ENCODE peak calls at places on chromosomes 2 and 18, in ten cellular contexts. One of them, this sample, is unnamed.

GRCh38 chr2:231926180-231926741 is at the start of gene NPPC:
- DNase-seq in stimulated activated CD4-positive, alpha-beta T cell treated with anti-CD3 and anti-CD28 coated beads, TNF-alpha, amount 100 ng/mL, for 4 hours: peak; percentile 56
- DNase-seq in left ventricle myocardium inferior: peak; percentile 76
- DNase-seq in mesothelial cell of epicardium: peak; percentile 59
- DNase-seq in activated naive CD4-positive, alpha-beta T cell treated with anti-CD3 and anti-CD28 coated beads, Interleukin-2, amount 10 ng/mL, durations not matched to agents 7 days and 5 days: peak; percentile 78
- DNase-seq in T-helper 17 cell: no peak
- DNase-seq in amygdala: no peak
- DNase-seq in NCI-H1092 treated with DMSO at 0.1 percent for 48 hours: peak; percentile 52
- DNase-seq in renal cortical epithelial cell: no peak
- DNase-seq in GM19239: peak; percentile 64
- DNase-seq in this sample: peak; percentile 53

GRCh38 chr2:55163258-55163657 is 68.8 kb downstream of the CLHC1 start:
- DNase-seq in stimulated activated CD4-positive, alpha-beta T cell treated with anti-CD3 and anti-CD28 coated beads, TNF-alpha, amount 100 ng/mL, for 4 hours: no peak
- DNase-seq in left ventricle myocardium inferior: no peak
- DNase-seq in mesothelial cell of epicardium: no peak
- DNase-seq in activated naive CD4-positive, alpha-beta T cell treated with anti-CD3 and anti-CD28 coated beads, Interleukin-2, amount 10 ng/mL, durations not matched to agents 7 days and 5 days: no peak
- DNase-seq in T-helper 17 cell: no peak
- DNase-seq in amygdala: no peak
- DNase-seq in NCI-H1092 treated with DMSO at 0.1 percent for 48 hours: no peak
- DNase-seq in renal cortical epithelial cell: peak; percentile 56
- DNase-seq in GM19239: no peak
- DNase-seq in this sample: no peak

GRCh38 chr2:236576053-236576452 is 6.4 kb downstream of the ACKR3 start:
- DNase-seq in stimulated activated CD4-positive, alpha-beta T cell treated with anti-CD3 and anti-CD28 coated beads, TNF-alpha, amount 100 ng/mL, for 4 hours: no peak
- DNase-seq in left ventricle myocardium inferior: no peak
- DNase-seq in mesothelial cell of epicardium: no peak
- DNase-seq in activated naive CD4-positive, alpha-beta T cell treated with anti-CD3 and anti-CD28 coated beads, Interleukin-2, amount 10 ng/mL, durations not matched to agents 7 days and 5 days: no peak
- DNase-seq in T-helper 17 cell: no peak
- DNase-seq in amygdala: no peak
- DNase-seq in NCI-H1092 treated with DMSO at 0.1 percent for 48 hours: no peak
- DNase-seq in renal cortical epithelial cell: no peak
- DNase-seq in GM19239: no peak
- DNase-seq in this sample: no peak

GRCh38 chr2:235937092-235937491 is 231.1 kb downstream of the GBX2 start:
- DNase-seq in stimulated activated CD4-positive, alpha-beta T cell treated with anti-CD3 and anti-CD28 coated beads, TNF-alpha, amount 100 ng/mL, for 4 hours: no peak
- DNase-seq in left ventricle myocardium inferior: no peak
- DNase-seq in mesothelial cell of epicardium: no peak
- DNase-seq in activated naive CD4-positive, alpha-beta T cell treated with anti-CD3 and anti-CD28 coated beads, Interleukin-2, amount 10 ng/mL, durations not matched to agents 7 days and 5 days: no peak
- DNase-seq in T-helper 17 cell: no peak
- DNase-seq in amygdala: no peak
- DNase-seq in NCI-H1092 treated with DMSO at 0.1 percent for 48 hours: no peak
- DNase-seq in renal cortical epithelial cell: no peak
- DNase-seq in GM19239: no peak
- DNase-seq in this sample: no peak

GRCh38 chr2:109020217-109020637 is 31.2 kb upstream of the EDAR start:
- DNase-seq in stimulated activated CD4-positive, alpha-beta T cell treated with anti-CD3 and anti-CD28 coated beads, TNF-alpha, amount 100 ng/mL, for 4 hours: no peak
- DNase-seq in left ventricle myocardium inferior: no peak
- DNase-seq in mesothelial cell of epicardium: no peak
- DNase-seq in activated naive CD4-positive, alpha-beta T cell treated with anti-CD3 and anti-CD28 coated beads, Interleukin-2, amount 10 ng/mL, durations not matched to agents 7 days and 5 days: no peak
- DNase-seq in T-helper 17 cell: no peak
- DNase-seq in amygdala: no peak
- DNase-seq in NCI-H1092 treated with DMSO at 0.1 percent for 48 hours: no peak
- DNase-seq in renal cortical epithelial cell: no peak
- DNase-seq in GM19239: no peak
- DNase-seq in this sample: no peak

GRCh38 chr2:143469323-143469722 is 340.1 kb downstream of the ARHGAP15 start:
- DNase-seq in stimulated activated CD4-positive, alpha-beta T cell treated with anti-CD3 and anti-CD28 coated beads, TNF-alpha, amount 100 ng/mL, for 4 hours: no peak
- DNase-seq in left ventricle myocardium inferior: no peak
- DNase-seq in mesothelial cell of epicardium: no peak
- DNase-seq in activated naive CD4-positive, alpha-beta T cell treated with anti-CD3 and anti-CD28 coated beads, Interleukin-2, amount 10 ng/mL, durations not matched to agents 7 days and 5 days: no peak
- DNase-seq in T-helper 17 cell: no peak
- DNase-seq in amygdala: no peak
- DNase-seq in NCI-H1092 treated with DMSO at 0.1 percent for 48 hours: no peak
- DNase-seq in renal cortical epithelial cell: no peak
- DNase-seq in GM19239: no peak
- DNase-seq in this sample: no peak

GRCh38 chr2:33236457-33236856 is 240.0 kb upstream of the RASGRP3 start:
- DNase-seq in stimulated activated CD4-positive, alpha-beta T cell treated with anti-CD3 and anti-CD28 coated beads, TNF-alpha, amount 100 ng/mL, for 4 hours: no peak
- DNase-seq in left ventricle myocardium inferior: no peak
- DNase-seq in mesothelial cell of epicardium: no peak
- DNase-seq in activated naive CD4-positive, alpha-beta T cell treated with anti-CD3 and anti-CD28 coated beads, Interleukin-2, amount 10 ng/mL, durations not matched to agents 7 days and 5 days: no peak
- DNase-seq in T-helper 17 cell: no peak
- DNase-seq in amygdala: no peak
- DNase-seq in NCI-H1092 treated with DMSO at 0.1 percent for 48 hours: no peak
- DNase-seq in renal cortical epithelial cell: no peak
- DNase-seq in GM19239: no peak
- DNase-seq in this sample: no peak

GRCh38 chr2:61450144-61450543 is 20.7 kb downstream of the USP34 start:
- DNase-seq in stimulated activated CD4-positive, alpha-beta T cell treated with anti-CD3 and anti-CD28 coated beads, TNF-alpha, amount 100 ng/mL, for 4 hours: no peak
- DNase-seq in left ventricle myocardium inferior: no peak
- DNase-seq in mesothelial cell of epicardium: no peak
- DNase-seq in activated naive CD4-positive, alpha-beta T cell treated with anti-CD3 and anti-CD28 coated beads, Interleukin-2, amount 10 ng/mL, durations not matched to agents 7 days and 5 days: no peak
- DNase-seq in T-helper 17 cell: no peak
- DNase-seq in amygdala: no peak
- DNase-seq in NCI-H1092 treated with DMSO at 0.1 percent for 48 hours: no peak
- DNase-seq in renal cortical epithelial cell: peak; percentile 85
- DNase-seq in GM19239: no peak
- DNase-seq in this sample: no peak

GRCh38 chr2:20586379-20586715 is 64.6 kb downstream of the HS1BP3 start:
- DNase-seq in stimulated activated CD4-positive, alpha-beta T cell treated with anti-CD3 and anti-CD28 coated beads, TNF-alpha, amount 100 ng/mL, for 4 hours: no peak
- DNase-seq in left ventricle myocardium inferior: no peak
- DNase-seq in mesothelial cell of epicardium: no peak
- DNase-seq in activated naive CD4-positive, alpha-beta T cell treated with anti-CD3 and anti-CD28 coated beads, Interleukin-2, amount 10 ng/mL, durations not matched to agents 7 days and 5 days: no peak
- DNase-seq in T-helper 17 cell: no peak
- DNase-seq in amygdala: no peak
- DNase-seq in NCI-H1092 treated with DMSO at 0.1 percent for 48 hours: no peak
- DNase-seq in renal cortical epithelial cell: no peak
- DNase-seq in GM19239: no peak
- DNase-seq in this sample: no peak

GRCh38 chr2:215484570-215484969 is 48.7 kb upstream of the FN1 start:
- DNase-seq in stimulated activated CD4-positive, alpha-beta T cell treated with anti-CD3 and anti-CD28 coated beads, TNF-alpha, amount 100 ng/mL, for 4 hours: no peak
- DNase-seq in left ventricle myocardium inferior: no peak
- DNase-seq in mesothelial cell of epicardium: no peak
- DNase-seq in activated naive CD4-positive, alpha-beta T cell treated with anti-CD3 and anti-CD28 coated beads, Interleukin-2, amount 10 ng/mL, durations not matched to agents 7 days and 5 days: no peak
- DNase-seq in T-helper 17 cell: no peak
- DNase-seq in amygdala: no peak
- DNase-seq in NCI-H1092 treated with DMSO at 0.1 percent for 48 hours: no peak
- DNase-seq in renal cortical epithelial cell: no peak
- DNase-seq in GM19239: no peak
- DNase-seq in this sample: no peak

GRCh38 chr2:190994148-190994547 is 19.8 kb downstream of the STAT1 start:
- DNase-seq in stimulated activated CD4-positive, alpha-beta T cell treated with anti-CD3 and anti-CD28 coated beads, TNF-alpha, amount 100 ng/mL, for 4 hours: no peak
- DNase-seq in left ventricle myocardium inferior: no peak
- DNase-seq in mesothelial cell of epicardium: no peak
- DNase-seq in activated naive CD4-positive, alpha-beta T cell treated with anti-CD3 and anti-CD28 coated beads, Interleukin-2, amount 10 ng/mL, durations not matched to agents 7 days and 5 days: no peak
- DNase-seq in T-helper 17 cell: no peak
- DNase-seq in amygdala: no peak
- DNase-seq in NCI-H1092 treated with DMSO at 0.1 percent for 48 hours: no peak
- DNase-seq in renal cortical epithelial cell: no peak
- DNase-seq in GM19239: no peak
- DNase-seq in this sample: no peak

GRCh38 chr2:222844323-222844722 is 16.5 kb upstream of the ACSL3 start:
- DNase-seq in stimulated activated CD4-positive, alpha-beta T cell treated with anti-CD3 and anti-CD28 coated beads, TNF-alpha, amount 100 ng/mL, for 4 hours: no peak
- DNase-seq in left ventricle myocardium inferior: no peak
- DNase-seq in mesothelial cell of epicardium: no peak
- DNase-seq in activated naive CD4-positive, alpha-beta T cell treated with anti-CD3 and anti-CD28 coated beads, Interleukin-2, amount 10 ng/mL, durations not matched to agents 7 days and 5 days: no peak
- DNase-seq in T-helper 17 cell: no peak
- DNase-seq in amygdala: no peak
- DNase-seq in NCI-H1092 treated with DMSO at 0.1 percent for 48 hours: no peak
- DNase-seq in renal cortical epithelial cell: peak; percentile 88
- DNase-seq in GM19239: no peak
- DNase-seq in this sample: no peak

GRCh38 chr2:238999290-238999741 is 151.4 kb downstream of the TWIST2 start:
- DNase-seq in stimulated activated CD4-positive, alpha-beta T cell treated with anti-CD3 and anti-CD28 coated beads, TNF-alpha, amount 100 ng/mL, for 4 hours: no peak
- DNase-seq in left ventricle myocardium inferior: no peak
- DNase-seq in mesothelial cell of epicardium: no peak
- DNase-seq in activated naive CD4-positive, alpha-beta T cell treated with anti-CD3 and anti-CD28 coated beads, Interleukin-2, amount 10 ng/mL, durations not matched to agents 7 days and 5 days: peak; percentile 1
- DNase-seq in T-helper 17 cell: no peak
- DNase-seq in amygdala: no peak
- DNase-seq in NCI-H1092 treated with DMSO at 0.1 percent for 48 hours: no peak
- DNase-seq in renal cortical epithelial cell: peak; percentile 21
- DNase-seq in GM19239: no peak
- DNase-seq in this sample: peak; percentile 63

GRCh38 chr2:101722878-101723277 is 25.4 kb downstream of the MAP4K4 start:
- DNase-seq in stimulated activated CD4-positive, alpha-beta T cell treated with anti-CD3 and anti-CD28 coated beads, TNF-alpha, amount 100 ng/mL, for 4 hours: no peak
- DNase-seq in left ventricle myocardium inferior: no peak
- DNase-seq in mesothelial cell of epicardium: no peak
- DNase-seq in activated naive CD4-positive, alpha-beta T cell treated with anti-CD3 and anti-CD28 coated beads, Interleukin-2, amount 10 ng/mL, durations not matched to agents 7 days and 5 days: no peak
- DNase-seq in T-helper 17 cell: no peak
- DNase-seq in amygdala: no peak
- DNase-seq in NCI-H1092 treated with DMSO at 0.1 percent for 48 hours: no peak
- DNase-seq in renal cortical epithelial cell: no peak
- DNase-seq in GM19239: no peak
- DNase-seq in this sample: no peak

GRCh38 chr18:49026501-49027378 is 76.0 kb upstream of the SMAD7 start:
- DNase-seq in stimulated activated CD4-positive, alpha-beta T cell treated with anti-CD3 and anti-CD28 coated beads, TNF-alpha, amount 100 ng/mL, for 4 hours: no peak
- DNase-seq in left ventricle myocardium inferior: no peak
- DNase-seq in mesothelial cell of epicardium: no peak
- DNase-seq in activated naive CD4-positive, alpha-beta T cell treated with anti-CD3 and anti-CD28 coated beads, Interleukin-2, amount 10 ng/mL, durations not matched to agents 7 days and 5 days: no peak
- DNase-seq in T-helper 17 cell: no peak
- DNase-seq in amygdala: no peak
- DNase-seq in NCI-H1092 treated with DMSO at 0.1 percent for 48 hours: no peak
- DNase-seq in renal cortical epithelial cell: no peak
- DNase-seq in GM19239: no peak
- DNase-seq in this sample: no peak

GRCh38 chr2:62660582-62661262 is 44.8 kb upstream of the EHBP1 start:
- DNase-seq in stimulated activated CD4-positive, alpha-beta T cell treated with anti-CD3 and anti-CD28 coated beads, TNF-alpha, amount 100 ng/mL, for 4 hours: no peak
- DNase-seq in left ventricle myocardium inferior: no peak
- DNase-seq in mesothelial cell of epicardium: no peak
- DNase-seq in activated naive CD4-positive, alpha-beta T cell treated with anti-CD3 and anti-CD28 coated beads, Interleukin-2, amount 10 ng/mL, durations not matched to agents 7 days and 5 days: no peak
- DNase-seq in T-helper 17 cell: no peak
- DNase-seq in amygdala: no peak
- DNase-seq in NCI-H1092 treated with DMSO at 0.1 percent for 48 hours: no peak
- DNase-seq in renal cortical epithelial cell: peak; percentile 82
- DNase-seq in GM19239: no peak
- DNase-seq in this sample: no peak

GRCh38 chr2:223010641-223011040 is 41.3 kb upstream of the KCNE4 start:
- DNase-seq in stimulated activated CD4-positive, alpha-beta T cell treated with anti-CD3 and anti-CD28 coated beads, TNF-alpha, amount 100 ng/mL, for 4 hours: no peak
- DNase-seq in left ventricle myocardium inferior: no peak
- DNase-seq in mesothelial cell of epicardium: no peak
- DNase-seq in activated naive CD4-positive, alpha-beta T cell treated with anti-CD3 and anti-CD28 coated beads, Interleukin-2, amount 10 ng/mL, durations not matched to agents 7 days and 5 days: no peak
- DNase-seq in T-helper 17 cell: no peak
- DNase-seq in amygdala: no peak
- DNase-seq in NCI-H1092 treated with DMSO at 0.1 percent for 48 hours: no peak
- DNase-seq in renal cortical epithelial cell: no peak
- DNase-seq in GM19239: no peak
- DNase-seq in this sample: no peak

GRCh38 chr2:62478093-62478580 is 27.9 kb downstream of the TMEM17 start:
- DNase-seq in stimulated activated CD4-positive, alpha-beta T cell treated with anti-CD3 and anti-CD28 coated beads, TNF-alpha, amount 100 ng/mL, for 4 hours: no peak
- DNase-seq in left ventricle myocardium inferior: no peak
- DNase-seq in mesothelial cell of epicardium: no peak
- DNase-seq in activated naive CD4-positive, alpha-beta T cell treated with anti-CD3 and anti-CD28 coated beads, Interleukin-2, amount 10 ng/mL, durations not matched to agents 7 days and 5 days: no peak
- DNase-seq in T-helper 17 cell: no peak
- DNase-seq in amygdala: no peak
- DNase-seq in NCI-H1092 treated with DMSO at 0.1 percent for 48 hours: no peak
- DNase-seq in renal cortical epithelial cell: peak; percentile 39
- DNase-seq in GM19239: no peak
- DNase-seq in this sample: no peak

GRCh38 chr2:130150181-130151144 is 5.6 kb upstream of the CCDC74B start:
- DNase-seq in stimulated activated CD4-positive, alpha-beta T cell treated with anti-CD3 and anti-CD28 coated beads, TNF-alpha, amount 100 ng/mL, for 4 hours: no peak
- DNase-seq in left ventricle myocardium inferior: no peak
- DNase-seq in mesothelial cell of epicardium: peak; percentile 10
- DNase-seq in activated naive CD4-positive, alpha-beta T cell treated with anti-CD3 and anti-CD28 coated beads, Interleukin-2, amount 10 ng/mL, durations not matched to agents 7 days and 5 days: no peak
- DNase-seq in T-helper 17 cell: no peak
- DNase-seq in amygdala: no peak
- DNase-seq in NCI-H1092 treated with DMSO at 0.1 percent for 48 hours: no peak
- DNase-seq in renal cortical epithelial cell: no peak
- DNase-seq in GM19239: no peak
- DNase-seq in this sample: no peak

GRCh38 chr2:216112926-216113325 is 3.8 kb downstream of the XRCC5 start:
- DNase-seq in stimulated activated CD4-positive, alpha-beta T cell treated with anti-CD3 and anti-CD28 coated beads, TNF-alpha, amount 100 ng/mL, for 4 hours: no peak
- DNase-seq in left ventricle myocardium inferior: no peak
- DNase-seq in mesothelial cell of epicardium: no peak
- DNase-seq in activated naive CD4-positive, alpha-beta T cell treated with anti-CD3 and anti-CD28 coated beads, Interleukin-2, amount 10 ng/mL, durations not matched to agents 7 days and 5 days: no peak
- DNase-seq in T-helper 17 cell: no peak
- DNase-seq in amygdala: no peak
- DNase-seq in NCI-H1092 treated with DMSO at 0.1 percent for 48 hours: no peak
- DNase-seq in renal cortical epithelial cell: no peak
- DNase-seq in GM19239: no peak
- DNase-seq in this sample: no peak

GRCh38 chr18:12308386-12309100 is 502 bp downstream of the TUBB6 start:
- DNase-seq in stimulated activated CD4-positive, alpha-beta T cell treated with anti-CD3 and anti-CD28 coated beads, TNF-alpha, amount 100 ng/mL, for 4 hours: no peak
- DNase-seq in left ventricle myocardium inferior: peak; percentile 89
- DNase-seq in mesothelial cell of epicardium: no peak
- DNase-seq in activated naive CD4-positive, alpha-beta T cell treated with anti-CD3 and anti-CD28 coated beads, Interleukin-2, amount 10 ng/mL, durations not matched to agents 7 days and 5 days: peak; percentile 40
- DNase-seq in T-helper 17 cell: no peak
- DNase-seq in amygdala: no peak
- DNase-seq in NCI-H1092 treated with DMSO at 0.1 percent for 48 hours: no peak
- DNase-seq in renal cortical epithelial cell: peak; percentile 57
- DNase-seq in GM19239: peak; percentile 71
- DNase-seq in this sample: peak; percentile 55

GRCh38 chr2:157194097-157194688 is 63.3 kb upstream of the GALNT5 start:
- DNase-seq in stimulated activated CD4-positive, alpha-beta T cell treated with anti-CD3 and anti-CD28 coated beads, TNF-alpha, amount 100 ng/mL, for 4 hours: no peak
- DNase-seq in left ventricle myocardium inferior: no peak
- DNase-seq in mesothelial cell of epicardium: no peak
- DNase-seq in activated naive CD4-positive, alpha-beta T cell treated with anti-CD3 and anti-CD28 coated beads, Interleukin-2, amount 10 ng/mL, durations not matched to agents 7 days and 5 days: no peak
- DNase-seq in T-helper 17 cell: no peak
- DNase-seq in amygdala: no peak
- DNase-seq in NCI-H1092 treated with DMSO at 0.1 percent for 48 hours: peak; percentile 31
- DNase-seq in renal cortical epithelial cell: peak; percentile 54
- DNase-seq in GM19239: peak; percentile 9
- DNase-seq in this sample: no peak

GRCh38 chr2:39693275-39693674 is 27.6 kb downstream of the TMEM178A start:
- DNase-seq in stimulated activated CD4-positive, alpha-beta T cell treated with anti-CD3 and anti-CD28 coated beads, TNF-alpha, amount 100 ng/mL, for 4 hours: no peak
- DNase-seq in left ventricle myocardium inferior: no peak
- DNase-seq in mesothelial cell of epicardium: no peak
- DNase-seq in activated naive CD4-positive, alpha-beta T cell treated with anti-CD3 and anti-CD28 coated beads, Interleukin-2, amount 10 ng/mL, durations not matched to agents 7 days and 5 days: no peak
- DNase-seq in T-helper 17 cell: no peak
- DNase-seq in amygdala: no peak
- DNase-seq in NCI-H1092 treated with DMSO at 0.1 percent for 48 hours: no peak
- DNase-seq in renal cortical epithelial cell: no peak
- DNase-seq in GM19239: no peak
- DNase-seq in this sample: no peak

GRCh38 chr2:166653185-166653813 is 159.2 kb upstream of the SCN7A start:
- DNase-seq in stimulated activated CD4-positive, alpha-beta T cell treated with anti-CD3 and anti-CD28 coated beads, TNF-alpha, amount 100 ng/mL, for 4 hours: no peak
- DNase-seq in left ventricle myocardium inferior: no peak
- DNase-seq in mesothelial cell of epicardium: no peak
- DNase-seq in activated naive CD4-positive, alpha-beta T cell treated with anti-CD3 and anti-CD28 coated beads, Interleukin-2, amount 10 ng/mL, durations not matched to agents 7 days and 5 days: no peak
- DNase-seq in T-helper 17 cell: no peak
- DNase-seq in amygdala: no peak
- DNase-seq in NCI-H1092 treated with DMSO at 0.1 percent for 48 hours: peak; percentile 93
- DNase-seq in renal cortical epithelial cell: peak; percentile 6
- DNase-seq in GM19239: no peak
- DNase-seq in this sample: no peak

GRCh38 chr2:105431367-105432088 is 32.7 kb upstream of the FHL2 start:
- DNase-seq in stimulated activated CD4-positive, alpha-beta T cell treated with anti-CD3 and anti-CD28 coated beads, TNF-alpha, amount 100 ng/mL, for 4 hours: no peak
- DNase-seq in left ventricle myocardium inferior: peak; percentile 77
- DNase-seq in mesothelial cell of epicardium: no peak
- DNase-seq in activated naive CD4-positive, alpha-beta T cell treated with anti-CD3 and anti-CD28 coated beads, Interleukin-2, amount 10 ng/mL, durations not matched to agents 7 days and 5 days: no peak
- DNase-seq in T-helper 17 cell: no peak
- DNase-seq in amygdala: no peak
- DNase-seq in NCI-H1092 treated with DMSO at 0.1 percent for 48 hours: peak; percentile 79
- DNase-seq in renal cortical epithelial cell: no peak
- DNase-seq in GM19239: no peak
- DNase-seq in this sample: no peak

GRCh38 chr18:76405761-76406356 is 89.2 kb downstream of the ZNF516 start:
- DNase-seq in stimulated activated CD4-positive, alpha-beta T cell treated with anti-CD3 and anti-CD28 coated beads, TNF-alpha, amount 100 ng/mL, for 4 hours: no peak
- DNase-seq in left ventricle myocardium inferior: peak; percentile 52
- DNase-seq in mesothelial cell of epicardium: no peak
- DNase-seq in activated naive CD4-positive, alpha-beta T cell treated with anti-CD3 and anti-CD28 coated beads, Interleukin-2, amount 10 ng/mL, durations not matched to agents 7 days and 5 days: no peak
- DNase-seq in T-helper 17 cell: peak; percentile 40
- DNase-seq in amygdala: no peak
- DNase-seq in NCI-H1092 treated with DMSO at 0.1 percent for 48 hours: peak; percentile 27
- DNase-seq in renal cortical epithelial cell: no peak
- DNase-seq in GM19239: peak; percentile 44
- DNase-seq in this sample: no peak

GRCh38 chr18:74459877-74460276 is 2.8 kb upstream of the DIPK1C start:
- DNase-seq in stimulated activated CD4-positive, alpha-beta T cell treated with anti-CD3 and anti-CD28 coated beads, TNF-alpha, amount 100 ng/mL, for 4 hours: no peak
- DNase-seq in left ventricle myocardium inferior: no peak
- DNase-seq in mesothelial cell of epicardium: no peak
- DNase-seq in activated naive CD4-positive, alpha-beta T cell treated with anti-CD3 and anti-CD28 coated beads, Interleukin-2, amount 10 ng/mL, durations not matched to agents 7 days and 5 days: no peak
- DNase-seq in T-helper 17 cell: no peak
- DNase-seq in amygdala: no peak
- DNase-seq in NCI-H1092 treated with DMSO at 0.1 percent for 48 hours: no peak
- DNase-seq in renal cortical epithelial cell: no peak
- DNase-seq in GM19239: no peak
- DNase-seq in this sample: no peak

GRCh38 chr2:7515327-7515726 is 598.1 kb downstream of the RNF144A start:
- DNase-seq in stimulated activated CD4-positive, alpha-beta T cell treated with anti-CD3 and anti-CD28 coated beads, TNF-alpha, amount 100 ng/mL, for 4 hours: no peak
- DNase-seq in left ventricle myocardium inferior: no peak
- DNase-seq in mesothelial cell of epicardium: no peak
- DNase-seq in activated naive CD4-positive, alpha-beta T cell treated with anti-CD3 and anti-CD28 coated beads, Interleukin-2, amount 10 ng/mL, durations not matched to agents 7 days and 5 days: no peak
- DNase-seq in T-helper 17 cell: no peak
- DNase-seq in amygdala: no peak
- DNase-seq in NCI-H1092 treated with DMSO at 0.1 percent for 48 hours: no peak
- DNase-seq in renal cortical epithelial cell: no peak
- DNase-seq in GM19239: no peak
- DNase-seq in this sample: no peak